ENCODE peak calls at places on chromosomes 4 and X, in four cellular contexts. U, W, C and A are unnamed samples. For H3K4me1, the result is how much of the 10 kb centered on the place peaks cover.

GRCh38 chr4:118969359-118969758 is 80.7 kb downstream of the SYNPO2 start:
- DNase-seq in U (peak), W (peak), C (peak), A (peak)

GRCh38 chr4:176270669-176271068 is 1.6 kb upstream of the ASB5 start:
- DNase-seq in U (no peak), W (no peak), C (peak), A (peak)

GRCh38 chrX:7943600-7944245 is 16.5 kb upstream of the PNPLA4 start:
- DNase-seq in U (no peak), W (no peak), C (no peak), A (no peak)

GRCh38 chr4:150259861-150260567 is 181.8 kb downstream of the DCLK2 start:
- DNase-seq in U (no peak), W (no peak), C (no peak), A (no peak)

GRCh38 chr4:11312389-11312788 is 116.3 kb downstream of the HS3ST1 start:
- DNase-seq in U (no peak), W (no peak), C (peak), A (peak)

GRCh38 chr4:164648151-164648848 is 105.6 kb upstream of the SMIM31 start:
- DNase-seq in U (no peak), W (no peak), C (peak), A (peak)

GRCh38 chr4:30718021-30718888 is 1.9 kb upstream of the PCDH7 start:
- DNase-seq in U (peak), W (no peak), C (peak), A (peak)

GRCh38 chr4:21543514-21543913 is 405.1 kb downstream of the KCNIP4 start:
- DNase-seq in U (no peak), W (no peak), C (no peak), A (no peak)

GRCh38 chr4:180567080-180567479 is 1676.1 kb upstream of the TENM3 start:
- DNase-seq in U (no peak), W (no peak), C (no peak), A (no peak)

GRCh38 chr4:118396881-118397666 is 44.3 kb upstream of the PRSS12 start:
- DNase-seq in U (no peak), W (no peak), C (no peak), A (no peak)

GRCh38 chr4:84750260-84750955 is 167.5 kb downstream of the CDS1 start:
- DNase-seq in U (no peak), W (no peak), C (peak), A (peak)

GRCh38 chr4:140130677-140131076 is 23.3 kb downstream of the MAML3 start:
- DNase-seq in U (no peak), W (no peak), C (peak), A (peak)

GRCh38 chr4:101981756-101982155 is 191.2 kb downstream of the BANK1 start:
- DNase-seq in U (no peak), W (no peak), C (peak), A (peak)

GRCh38 chrX:78199851-78200250 is 60.4 kb upstream of the TAF9B start:
- DNase-seq in U (no peak), W (no peak), C (no peak), A (peak)

GRCh38 chr4:146975535-146975934 is 29.9 kb upstream of the TTC29 start:
- DNase-seq in U (no peak), W (no peak), C (no peak), A (no peak)

GRCh38 chrX:2707334-2707760 is 16.3 kb downstream of the CD99 start:
- DNase-seq in U (peak), W (peak), C (peak), A (peak)

GRCh38 chrX:154890990-154891639 is 5.0 kb downstream of the F8A1 start:
- DNase-seq in U (no peak), W (no peak), C (no peak), A (no peak)

GRCh38 chrX:113833096-113833495 is 750.8 kb upstream of the HTR2C start:
- DNase-seq in U (no peak), W (no peak), C (peak), A (no peak)

GRCh38 chrX:11757729-11758399 is at the start of gene MSL3:
- DNase-seq in U (peak), W (peak), C (peak), A (peak)

DNA sequence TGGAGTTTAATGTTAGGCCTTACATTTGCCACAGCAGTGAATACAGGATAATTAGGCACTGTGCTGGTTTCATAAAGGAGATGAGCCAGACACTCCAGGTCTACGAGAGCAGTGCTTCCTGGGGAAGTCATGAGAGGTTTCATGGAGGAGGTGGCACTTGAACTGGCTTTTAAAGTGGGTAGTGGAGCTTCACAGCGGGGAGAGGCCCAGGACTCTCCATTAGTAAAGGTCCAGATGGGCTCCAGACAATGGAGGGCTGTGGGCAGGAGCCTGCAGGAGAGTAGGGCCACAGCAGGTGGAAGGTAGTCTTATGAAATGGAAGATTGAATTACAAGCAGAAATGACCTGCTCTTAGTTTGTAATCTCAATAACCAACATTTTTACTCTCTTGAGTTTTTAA is 29.0 kb downstream of the CLDN22 start:
- DNase-seq in U (no peak), W (no peak), C (no peak), A (no peak)
- H3K4me1 ChIP-seq in U (under half), W (under half), C (under half), A (under half)

GRCh38 chrX:65696613-65697012 is 29.2 kb downstream of the MSN start:
- DNase-seq in U (no peak), W (no peak), C (peak), A (no peak)
- H3K4me1 ChIP-seq in U (half or more), W (half or more), C (under half), A (under half)

GRCh38 chr4:76216521-76216920 is 2.9 kb upstream of the SCARB2 start:
- DNase-seq in U (no peak), W (no peak), C (no peak), A (no peak)
- H3K4me1 ChIP-seq in U (under half), W (under half), C (under half), A (under half)

DNA sequence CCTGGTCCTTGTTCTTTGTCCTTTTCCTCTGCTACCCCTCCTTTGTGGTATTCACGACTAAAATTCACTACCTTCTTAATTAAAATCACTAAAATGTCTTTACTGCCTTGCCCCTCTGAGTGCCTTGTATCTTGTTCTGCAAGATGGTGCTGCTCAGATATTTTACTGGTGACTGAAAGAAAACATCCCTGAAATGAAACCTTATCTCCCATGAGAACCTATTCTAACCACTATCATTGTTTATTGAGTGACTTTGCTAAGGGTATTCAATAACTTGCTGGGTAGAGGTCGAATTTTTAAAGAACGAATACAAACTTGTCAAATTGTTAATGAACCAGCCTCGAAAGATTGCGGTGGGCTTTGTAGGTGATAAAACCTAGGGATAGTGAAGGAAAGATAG is 52.8 kb downstream of the SPRY1 start:
- DNase-seq in U (no peak), W (no peak), C (peak), A (no peak)
- H3K4me1 ChIP-seq in U (under half), W (under half), C (under half), A (under half)

GRCh38 chr4:153346563-153346962 is 2.1 kb downstream of the MND1 start:
- DNase-seq in U (no peak), W (no peak), C (no peak), A (no peak)

GRCh38 chr4:153345011-153345981 is 808 bp downstream of the MND1 start:
- DNase-seq in U (peak), W (no peak), C (peak), A (peak)

GRCh38 chr4:153346031-153346430 is 1.5 kb downstream of the MND1 start:
- DNase-seq in U (no peak), W (no peak), C (no peak), A (no peak)

GRCh38 chr4:153342751-153343552 is 1.5 kb upstream of the MND1 start:
- DNase-seq in U (no peak), W (no peak), C (no peak), A (no peak)

DNA sequence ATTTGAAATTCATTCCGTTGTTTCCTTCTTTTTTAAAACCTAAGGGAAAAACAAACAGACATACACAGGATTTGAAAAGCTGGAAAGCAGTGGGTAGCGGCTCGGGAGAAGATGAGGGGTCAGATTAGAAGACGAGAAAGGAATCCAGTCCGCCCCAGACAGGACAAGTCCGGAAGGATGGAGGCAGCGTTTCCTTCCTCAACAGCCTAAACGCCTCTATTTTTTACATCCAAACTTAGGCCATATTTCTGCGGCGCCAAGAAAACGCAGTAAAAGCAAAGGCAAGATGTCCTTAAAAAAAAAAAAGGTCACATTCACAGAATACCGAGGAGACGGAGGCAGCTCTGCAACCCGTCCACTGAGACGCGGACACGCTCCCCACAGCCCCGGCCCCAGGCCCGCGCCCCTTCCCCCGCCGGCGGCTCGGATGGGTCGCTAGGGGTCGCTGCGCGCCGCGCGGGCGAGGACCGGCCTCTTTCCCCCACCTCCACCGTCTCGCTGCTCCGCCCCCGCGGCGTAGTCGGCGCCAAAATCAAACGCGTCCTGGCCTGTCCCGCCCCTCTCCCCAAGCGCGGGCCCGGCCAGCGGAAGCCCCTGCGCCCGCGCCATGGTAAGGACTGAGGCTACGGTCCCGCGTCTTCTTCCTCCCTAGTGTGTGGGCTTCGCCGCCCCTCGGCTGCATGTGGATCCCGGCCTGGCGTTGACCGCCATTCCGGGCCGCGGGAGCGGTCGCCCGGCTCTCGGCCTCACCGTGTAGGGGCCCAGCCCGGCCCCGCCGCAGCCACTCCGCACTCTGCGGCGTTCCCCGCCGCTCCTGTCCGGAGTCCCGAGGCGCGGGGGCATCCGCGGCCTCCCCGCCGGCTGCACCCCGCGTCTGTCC is at the start of gene MND1:
- DNase-seq in U (peak), W (peak), C (peak), A (peak)
- H3K4me1 ChIP-seq in U (under half), W (under half), C (under half), A (under half)

GRCh38 chrX:22060952-22061351 is 28.8 kb downstream of the PHEX start:
- DNase-seq in U (no peak), W (no peak), C (no peak), A (no peak)

GRCh38 chrX:22056235-22056634 is 24.1 kb downstream of the PHEX start:
- DNase-seq in U (no peak), W (no peak), C (no peak), A (no peak)

GRCh38 chrX:22060451-22060940 is 28.4 kb downstream of the PHEX start:
- DNase-seq in U (no peak), W (no peak), C (peak), A (peak)

GRCh38 chrX:22059800-22060199 is 27.7 kb downstream of the PHEX start:
- DNase-seq in U (no peak), W (no peak), C (no peak), A (no peak)

GRCh38 chrX:22057667-22058066 is 25.5 kb downstream of the PHEX start:
- DNase-seq in U (no peak), W (no peak), C (no peak), A (no peak)
- H3K4me1 ChIP-seq in U (under half), W (under half), C (under half), A (under half)

DNA sequence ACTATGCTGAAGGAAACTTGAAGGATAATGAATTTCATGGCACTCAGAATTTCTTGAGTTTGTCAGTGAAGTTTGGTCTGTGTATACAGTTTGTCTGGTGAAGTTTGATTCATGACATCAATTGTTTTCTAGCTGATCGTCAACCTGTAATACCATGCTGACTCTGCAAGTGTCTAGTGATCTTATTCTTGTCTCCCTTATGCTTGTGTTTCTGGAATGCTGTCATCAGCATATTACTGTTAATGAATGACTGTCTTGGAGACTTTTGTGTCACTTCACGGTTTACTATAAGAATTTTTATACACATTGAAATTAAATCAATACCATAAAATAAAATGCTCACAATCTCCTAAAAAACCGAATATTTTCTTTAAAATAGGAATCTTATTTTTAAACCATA is 779.0 kb downstream of the CCSER1 start:
- DNase-seq in U (no peak), W (no peak), C (no peak), A (no peak)
- H3K4me1 ChIP-seq in U (under half), W (under half), C (under half), A (under half)